ENCODE peak calls at places on chromosomes 16 and 17, in five cellular contexts. One of them, this sample, is unnamed.
A peak's percentile ranks its signal among the peaks of the same experiment; 100 is the strongest.

GRCh38 chr16:86258713-86259112 is 251.6 kb upstream of the FOXF1 start:
- DNase-seq in RCC 7860: no peak
- DNase-seq in dermis blood vessel endothelial cell: no peak
- DNase-seq in ELF-1: no peak
- DNase-seq in T-helper 2 cell: no peak
- DNase-seq in this sample: no peak

GRCh38 chr17:48441231-48441711 is 11.3 kb upstream of the SKAP1 start:
- DNase-seq in RCC 7860: no peak
- DNase-seq in dermis blood vessel endothelial cell: no peak
- DNase-seq in ELF-1: no peak
- DNase-seq in T-helper 2 cell: no peak
- DNase-seq in this sample: no peak

GRCh38 chr17:61362852-61363600 is 36.6 kb upstream of the TBX2 start:
- DNase-seq in RCC 7860: no peak
- DNase-seq in dermis blood vessel endothelial cell: no peak
- DNase-seq in ELF-1: no peak
- DNase-seq in T-helper 2 cell: no peak
- DNase-seq in this sample: no peak

GRCh38 chr16:13480801-13481200 is 439.2 kb upstream of the ERCC4 start:
- DNase-seq in RCC 7860: no peak
- DNase-seq in dermis blood vessel endothelial cell: no peak
- DNase-seq in ELF-1: no peak
- DNase-seq in T-helper 2 cell: no peak
- DNase-seq in this sample: no peak

GRCh38 chr17:2593846-2594656 is 597 bp downstream of the PAFAH1B1 start:
- DNase-seq in RCC 7860: peak; percentile 12
- DNase-seq in dermis blood vessel endothelial cell: peak; percentile 78
- DNase-seq in ELF-1: peak; percentile 61
- DNase-seq in T-helper 2 cell: peak; percentile 77
- DNase-seq in this sample: no peak

GRCh38 chr17:58414596-58414997 is 2.7 kb downstream of the RNF43 start:
- DNase-seq in RCC 7860: no peak
- DNase-seq in dermis blood vessel endothelial cell: no peak
- DNase-seq in ELF-1: no peak
- DNase-seq in T-helper 2 cell: no peak
- DNase-seq in this sample: no peak

GRCh38 chr16:88628512-88628974 is 9.8 kb upstream of the IL17C start:
- DNase-seq in RCC 7860: no peak
- DNase-seq in dermis blood vessel endothelial cell: peak; percentile 45
- DNase-seq in ELF-1: peak; percentile 88
- DNase-seq in T-helper 2 cell: no peak
- DNase-seq in this sample: no peak

GRCh38 chr17:80494547-80494946 is 18.1 kb upstream of the NPTX1 start:
- DNase-seq in RCC 7860: no peak
- DNase-seq in dermis blood vessel endothelial cell: no peak
- DNase-seq in ELF-1: no peak
- DNase-seq in T-helper 2 cell: no peak
- DNase-seq in this sample: no peak

GRCh38 chr16:11835309-11835708 is 16.0 kb downstream of the RSL1D1 start:
- DNase-seq in RCC 7860: no peak
- DNase-seq in dermis blood vessel endothelial cell: no peak
- DNase-seq in ELF-1: no peak
- DNase-seq in T-helper 2 cell: no peak
- DNase-seq in this sample: no peak

GRCh38 chr17:58085039-58085715 is 2.0 kb downstream of the DYNLL2 start:
- DNase-seq in RCC 7860: no peak
- DNase-seq in dermis blood vessel endothelial cell: no peak
- DNase-seq in ELF-1: no peak
- DNase-seq in T-helper 2 cell: no peak
- DNase-seq in this sample: no peak

This sample was measured in kidney epithelial cell.